ENCODE peak calls at places on chromosomes 7 and 10, in ten cellular contexts. G, V, R, W, O, I, C, E, S and A are unnamed samples.

GRCh38 chr10:84427903-84428650 is 99.7 kb downstream of the CCSER2 start:
- DNase-seq in V (no peak), I (no peak), R (no peak), O (no peak), E (peak), S (no peak), C (no peak), W (no peak), G (no peak), A (no peak)

GRCh38 chr7:47370461-47371042 is 211.4 kb downstream of the TNS3 start:
- DNase-seq in C (no peak), W (no peak), O (no peak), I (no peak), R (no peak), E (no peak), S (no peak), V (no peak), G (no peak), A (peak)

GRCh38 chr7:831596-832291 is 532 bp upstream of the SUN1 start:
- DNase-seq in R (no peak), O (no peak), C (no peak), S (peak), V (peak), E (peak), W (no peak), G (peak), I (peak), A (peak)

GRCh38 chr7:12146813-12147212 is 64.3 kb upstream of the TMEM106B start:
- DNase-seq in I (no peak), V (no peak), W (no peak), E (no peak), R (no peak), C (no peak), O (no peak), S (no peak), G (no peak), A (no peak)

GRCh38 chr7:102284399-102284798 is 2.3 kb upstream of the SH2B2 start:
- DNase-seq in I (no peak), E (no peak), C (no peak), W (no peak), R (no peak), G (no peak), O (no peak), V (no peak), S (no peak), A (no peak)

GRCh38 chr10:28378986-28379585 is 76.2 kb upstream of the MPP7 start:
- DNase-seq in V (no peak), W (no peak), R (no peak), I (no peak), E (no peak), C (no peak), G (no peak), S (no peak), O (no peak), A (no peak)

GRCh38 chr7:99244942-99245341 is 27.7 kb upstream of the MYH16 start:
- DNase-seq in W (no peak), V (peak), I (no peak), G (peak), S (no peak), C (no peak), O (no peak), R (no peak), E (peak), A (peak)

GRCh38 chr7:135716677-135717238 is 11.2 kb downstream of the SLC13A4 start:
- DNase-seq in V (peak), I (no peak), E (peak), R (no peak), O (no peak), S (no peak), W (no peak), C (no peak), G (peak), A (peak)

GRCh38 chr7:41053830-41054229 is 649.1 kb downstream of the INHBA start:
- DNase-seq in W (no peak), S (no peak), I (no peak), C (no peak), E (no peak), V (no peak), G (peak), R (no peak), O (no peak), A (no peak)

GRCh38 chr10:17239671-17240460 is 11.8 kb downstream of the VIM start:
- DNase-seq in W (no peak), G (no peak), E (no peak), I (no peak), C (no peak), R (no peak), S (no peak), V (no peak), O (no peak), A (no peak)

GRCh38 chr10:84066202-84066601 is 73.1 kb upstream of the GHITM start:
- DNase-seq in G (no peak), C (no peak), R (no peak), E (no peak), I (no peak), V (no peak), W (no peak), O (no peak), S (no peak), A (no peak)

GRCh38 chr10:15744217-15744865 is 24.6 kb upstream of the ITGA8 start:
- DNase-seq in C (peak), R (peak), E (peak), V (peak), W (no peak), G (peak), O (no peak), S (peak), I (no peak), A (peak)

GRCh38 chr10:130203626-130204025 is 67.4 kb downstream of the GLRX3 start:
- DNase-seq in W (no peak), G (no peak), C (no peak), R (no peak), O (no peak), S (no peak), E (no peak), V (no peak), I (no peak), A (no peak)

GRCh38 chr7:159023216-159023615 is 121.5 kb downstream of the VIPR2 start:
- DNase-seq in E (no peak), W (peak), S (no peak), C (no peak), R (no peak), O (no peak), V (no peak), G (no peak), I (no peak), A (no peak)

GRCh38 chr10:80633910-80634309 is 96.2 kb downstream of the SH2D4B start:
- DNase-seq in V (no peak), W (no peak), E (no peak), O (no peak), S (no peak), I (no peak), C (no peak), R (no peak), G (no peak), A (no peak)

GRCh38 chr10:47033541-47034270 is 122.5 kb downstream of the PTPN20 start:
- DNase-seq in V (no peak), W (peak), O (peak), G (no peak), I (no peak), C (no peak), S (no peak), R (no peak), E (no peak), A (no peak)

GRCh38 chr10:94602729-94603515 is 57.3 kb downstream of the HELLS start:
- DNase-seq in I (no peak), S (no peak), E (no peak), R (no peak), V (peak), C (no peak), G (no peak), W (no peak), O (no peak), A (no peak)

GRCh38 chr10:3740157-3740871 is 44.7 kb downstream of the KLF6 start:
- DNase-seq in W (no peak), E (peak), C (no peak), S (peak), G (peak), I (no peak), O (no peak), V (peak), R (no peak), A (peak)

GRCh38 chr10:124323806-124324205 is 94.9 kb downstream of the OAT start:
- DNase-seq in I (no peak), E (no peak), O (no peak), W (no peak), R (no peak), S (no peak), V (no peak), G (no peak), C (no peak), A (no peak)

GRCh38 chr7:55231736-55232280 is 133.3 kb upstream of the LANCL2 start:
- DNase-seq in S (no peak), O (no peak), R (no peak), E (no peak), W (no peak), G (no peak), I (no peak), V (no peak), C (no peak), A (no peak)

GRCh38 chr7:8130663-8131062 is 131.3 kb downstream of the ICA1 start:
- DNase-seq in O (no peak), C (no peak), S (no peak), V (no peak), W (no peak), R (no peak), G (no peak), I (no peak), E (no peak), A (no peak)

GRCh38 chr10:48633381-48634197 is 28.7 kb upstream of the ARHGAP22 start:
- DNase-seq in V (no peak), R (no peak), E (no peak), G (no peak), O (no peak), S (no peak), C (no peak), I (no peak), W (no peak), A (no peak)

GRCh38 chr10:33334839-33335549 is 527 bp upstream of the NRP1 start:
- DNase-seq in V (peak), E (peak), S (peak), G (peak), I (peak), O (peak), R (peak), C (peak), W (peak), A (peak)

GRCh38 chr10:132446661-132447445 is 49.9 kb downstream of the PWWP2B start:
- DNase-seq in G (peak), V (no peak), O (peak), I (peak), E (peak), C (no peak), W (peak), S (peak), R (no peak), A (no peak)

GRCh38 chr10:118046491-118047362 is at the start of gene RAB11FIP2:
- DNase-seq in G (peak), R (peak), S (peak), W (peak), V (peak), O (peak), E (peak), C (peak), I (peak), A (peak)
- TF ChIP-seq CTCF in G (no peak), R (no peak), S (peak), W (peak), V (peak), O (peak), E (peak), C (no peak), I (no peak), A (no peak)

GRCh38 chr7:31172071-31172470 is 120.0 kb downstream of the ADCYAP1R1 start:
- DNase-seq in R (no peak), E (no peak), V (no peak), G (no peak), W (no peak), S (no peak), I (no peak), O (no peak), C (no peak), A (no peak)
- TF ChIP-seq CTCF in R (no peak), E (no peak), V (no peak), G (no peak), W (no peak), S (no peak), I (no peak), O (no peak), C (no peak), A (no peak)

GRCh38 chr10:125964558-125964957 is 68.2 kb downstream of the FANK1 start:
- DNase-seq in W (no peak), R (no peak), I (no peak), C (no peak), E (no peak), V (no peak), G (no peak), S (no peak), O (no peak), A (no peak)

GRCh38 chr10:125967533-125967932 is 71.2 kb downstream of the FANK1 start:
- DNase-seq in C (no peak), I (no peak), E (peak), V (no peak), O (no peak), W (no peak), S (no peak), R (no peak), G (no peak), A (no peak)

GRCh38 chr10:125961743-125962142 is 65.4 kb downstream of the FANK1 start:
- DNase-seq in V (no peak), C (no peak), E (no peak), S (no peak), R (no peak), O (no peak), G (no peak), W (no peak), I (no peak), A (no peak)

GRCh38 chr10:125962200-125962599 is 65.8 kb downstream of the FANK1 start:
- DNase-seq in G (no peak), C (no peak), V (no peak), S (no peak), R (no peak), E (no peak), O (no peak), W (no peak), I (no peak), A (no peak)
- TF ChIP-seq CTCF in G (no peak), C (no peak), V (no peak), S (no peak), R (no peak), E (no peak), O (no peak), W (no peak), I (no peak), A (no peak)

DNA sequence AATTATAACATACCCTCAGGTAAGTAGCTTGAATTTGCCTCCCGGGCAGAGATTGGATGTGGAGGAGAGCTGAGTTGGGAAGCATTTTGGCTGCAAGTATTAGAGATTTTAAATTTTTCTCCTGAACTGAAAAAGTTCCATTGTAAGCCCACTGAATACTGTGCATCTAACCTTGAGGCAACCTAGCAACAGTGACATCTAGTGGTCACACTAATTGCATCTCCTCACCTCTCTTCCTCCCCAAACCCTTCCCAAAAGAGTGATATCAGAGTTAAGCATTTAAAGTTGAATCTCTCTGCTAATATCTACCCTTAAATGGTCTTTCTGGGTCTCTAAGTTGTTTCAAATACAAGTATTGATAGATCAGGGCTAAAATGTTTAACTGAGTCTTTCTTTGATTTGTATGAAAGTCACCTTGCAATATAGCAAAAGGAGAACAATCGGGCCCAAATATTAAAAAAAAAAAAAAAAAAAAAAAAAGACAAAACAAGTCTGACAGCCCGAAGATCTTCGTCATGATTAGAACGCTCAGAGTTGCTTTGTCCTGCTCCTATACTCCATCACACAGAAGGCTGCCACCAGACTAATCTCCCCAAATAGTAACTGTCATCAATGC is 40.4 kb upstream of the DLX5 start:
- DNase-seq in R (no peak), V (peak), W (no peak), C (no peak), S (peak), E (peak), G (peak), O (no peak), I (peak), A (peak)
- TF ChIP-seq CTCF in R (peak), V (peak), W (peak), C (peak), S (peak), E (peak), G (peak), O (peak), I (peak), A (peak)

GRCh38 chr10:61325596-61325995 is 127.6 kb downstream of the TMEM26 start:
- DNase-seq in O (no peak), W (no peak), G (no peak), E (no peak), I (no peak), V (no peak), S (no peak), R (no peak), C (no peak), A (no peak)
- TF ChIP-seq CTCF in O (no peak), W (no peak), G (no peak), E (no peak), I (no peak), V (no peak), S (no peak), R (no peak), C (no peak), A (no peak)

GRCh38 chr7:127250312-127251047 is 2.3 kb downstream of the GRM8 start:
- DNase-seq in E (peak), G (no peak), I (no peak), R (no peak), O (no peak), V (peak), C (no peak), W (no peak), S (no peak), A (no peak)
- TF ChIP-seq CTCF in E (peak), G (peak), I (no peak), R (no peak), O (no peak), V (no peak), C (no peak), W (no peak), S (no peak), A (no peak)

DNA sequence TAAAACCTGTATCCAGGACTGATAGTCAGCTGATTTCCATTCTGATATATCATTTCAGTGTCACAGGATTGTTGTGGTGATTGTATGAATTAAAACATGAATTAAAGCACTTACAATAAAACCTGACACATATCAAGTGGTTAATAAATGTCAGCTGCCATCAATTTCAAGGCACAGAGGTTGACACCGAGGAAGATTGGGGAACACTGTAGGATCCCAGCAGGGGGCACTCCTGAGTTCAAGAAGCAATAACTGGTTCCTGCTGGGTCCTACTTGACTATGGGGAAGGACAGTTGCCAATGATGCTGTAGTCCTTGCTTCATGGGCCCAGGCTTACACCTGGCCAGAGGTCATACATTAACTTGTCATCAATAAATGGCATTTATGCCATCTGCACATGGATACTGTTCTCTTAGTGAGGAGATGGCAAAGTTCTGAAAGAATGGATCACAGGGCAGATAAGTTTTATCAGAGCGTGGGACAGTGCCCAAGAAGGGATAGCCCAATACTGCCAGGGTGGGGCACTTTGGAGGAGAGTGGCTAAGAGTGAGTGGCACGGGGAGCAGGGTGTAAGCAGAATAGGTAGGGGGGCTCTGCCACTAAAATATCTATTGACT is 24.1 kb downstream of the FZD1 start:
- DNase-seq in V (no peak), W (no peak), O (peak), E (peak), C (peak), I (no peak), G (peak), R (peak), S (no peak), A (peak)
- TF ChIP-seq CTCF in V (peak), W (no peak), O (peak), E (peak), C (no peak), I (peak), G (peak), R (peak), S (peak), A (peak)

GRCh38 chr10:103892181-103892580 is 25.8 kb downstream of the STN1 start:
- DNase-seq in G (no peak), R (no peak), S (no peak), C (no peak), E (no peak), O (no peak), V (no peak), I (no peak), W (no peak), A (no peak)
- TF ChIP-seq CTCF in G (no peak), R (no peak), S (no peak), C (no peak), E (no peak), O (no peak), V (no peak), I (no peak), W (no peak), A (no peak)